ENCODE peak calls at places on chromosomes 1 and 21, in four cellular contexts. One of them, this sample, is unnamed.

GRCh38 chr1:114353233-114353632 is 157.8 kb downstream of the TRIM33 start:
- DNase-seq in HepG2: peak
- DNase-seq in K562: peak
- DNase-seq in GM12878: no peak
- DNase-seq in this sample: no peak

GRCh38 chr1:67939176-67939751 is 106.0 kb upstream of the GNG12 start:
- DNase-seq in HepG2: no peak
- DNase-seq in K562: no peak
- DNase-seq in GM12878: no peak
- DNase-seq in this sample: no peak

GRCh38 chr1:207020016-207020708 is 12.4 kb downstream of the C1orf116 start:
- DNase-seq in HepG2: peak
- DNase-seq in K562: peak
- DNase-seq in GM12878: no peak
- DNase-seq in this sample: no peak

GRCh38 chr1:33407750-33408436 is 23.0 kb downstream of the PHC2 start:
- DNase-seq in HepG2: no peak
- DNase-seq in K562: no peak
- DNase-seq in GM12878: no peak
- DNase-seq in this sample: no peak

GRCh38 chr21:36385909-36386642 is 884 bp downstream of the CHAF1B start:
- DNase-seq in HepG2: no peak
- DNase-seq in K562: no peak
- DNase-seq in GM12878: no peak
- DNase-seq in this sample: no peak

GRCh38 chr1:46806196-46807020 is 7.6 kb downstream of the CYP4B1 start:
- DNase-seq in HepG2: no peak
- DNase-seq in K562: no peak
- DNase-seq in GM12878: no peak
- DNase-seq in this sample: no peak

GRCh38 chr1:77888429-77889239 is at the start of gene NEXN:
- DNase-seq in HepG2: peak
- DNase-seq in K562: peak
- DNase-seq in GM12878: no peak
- DNase-seq in this sample: peak

GRCh38 chr1:117683571-117684285 is 77.9 kb downstream of the TENT5C start:
- DNase-seq in HepG2: no peak
- DNase-seq in K562: no peak
- DNase-seq in GM12878: no peak
- DNase-seq in this sample: no peak

GRCh38 chr1:21311016-21311415 is 20.8 kb upstream of the ECE1 start:
- DNase-seq in HepG2: peak
- DNase-seq in K562: no peak
- DNase-seq in GM12878: no peak
- DNase-seq in this sample: no peak

DNA sequence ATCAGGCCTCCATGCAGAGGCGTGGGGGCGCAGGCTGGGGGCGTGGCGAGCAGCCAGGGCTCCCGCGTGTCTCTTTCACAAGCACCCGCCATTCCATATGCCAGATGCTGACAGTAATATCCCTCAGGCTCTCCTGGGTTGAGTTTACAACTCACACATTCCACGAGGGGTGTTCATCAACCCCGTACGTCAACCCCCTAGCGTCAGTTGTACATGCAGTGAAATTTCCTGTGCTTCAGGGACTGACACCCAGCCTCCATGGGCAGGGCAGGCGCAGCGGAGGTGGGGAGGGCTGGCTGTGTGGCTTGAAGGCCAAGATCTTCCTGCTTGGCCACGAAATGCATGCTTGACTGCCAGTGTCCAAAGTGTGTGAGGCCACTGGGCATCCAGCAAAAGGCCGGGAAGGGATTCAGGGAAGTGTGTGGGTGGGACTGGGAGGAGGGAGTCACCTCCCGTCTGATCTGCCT is 33.6 kb downstream of the CLIC6 start:
- DNase-seq in HepG2: no peak
- DNase-seq in K562: no peak
- DNase-seq in GM12878: no peak
- DNase-seq in this sample: no peak
- TF ChIP-seq BHLHE40 in HepG2: no peak
- TF ChIP-seq BHLHE40 in K562: no peak
- TF ChIP-seq BHLHE40 in GM12878: no peak
- TF ChIP-seq BHLHE40 in this sample: no peak

GRCh38 chr1:248825136-248825535 is 579 bp downstream of the SH3BP5L start:
- DNase-seq in HepG2: no peak
- DNase-seq in K562: no peak
- DNase-seq in GM12878: no peak
- DNase-seq in this sample: no peak

GRCh38 chr1:248823517-248824001 is 2.2 kb downstream of the SH3BP5L start:
- DNase-seq in HepG2: no peak
- DNase-seq in K562: no peak
- DNase-seq in GM12878: no peak
- DNase-seq in this sample: no peak

GRCh38 chr1:248824701-248825100 is 1.0 kb downstream of the SH3BP5L start:
- DNase-seq in HepG2: no peak
- DNase-seq in K562: no peak
- DNase-seq in GM12878: no peak
- DNase-seq in this sample: no peak

GRCh38 chr1:248825573-248825908 is 174 bp downstream of the SH3BP5L start:
- DNase-seq in HepG2: no peak
- DNase-seq in K562: peak
- DNase-seq in GM12878: no peak
- DNase-seq in this sample: no peak

DNA sequence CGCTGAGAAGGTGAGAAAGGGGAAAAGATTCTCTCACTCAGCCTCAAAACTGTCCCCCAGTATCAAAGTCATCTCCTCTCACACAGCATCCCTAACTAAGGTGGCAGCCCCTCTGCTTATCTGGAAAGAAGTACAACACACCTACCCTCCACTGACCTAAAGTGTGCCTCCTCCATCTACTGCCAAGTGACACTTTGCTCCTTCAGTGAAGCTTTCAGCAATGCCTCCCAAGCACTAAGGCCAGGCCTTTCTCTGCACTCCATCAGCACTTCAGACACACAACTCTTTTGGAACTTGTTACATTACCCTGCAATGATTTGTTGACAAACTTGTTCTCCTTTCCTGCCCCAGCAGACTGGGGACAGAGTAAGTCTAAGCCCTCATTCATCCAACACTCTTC is 1.4 kb downstream of the SH3BP5L start:
- DNase-seq in HepG2: no peak
- DNase-seq in K562: no peak
- DNase-seq in GM12878: no peak
- DNase-seq in this sample: no peak
- TF ChIP-seq FOXK2 in HepG2: no peak
- TF ChIP-seq FOXK2 in K562: no peak
- TF ChIP-seq FOXK2 in GM12878: no peak
- TF ChIP-seq FOXK2 in this sample: no peak

GRCh38 chr1:169576241-169576933 is 9.9 kb downstream of the F5 start:
- DNase-seq in HepG2: peak
- DNase-seq in K562: no peak
- DNase-seq in GM12878: no peak
- DNase-seq in this sample: no peak
- TF ChIP-seq BHLHE40 in HepG2: no peak
- TF ChIP-seq BHLHE40 in K562: no peak
- TF ChIP-seq BHLHE40 in GM12878: no peak
- TF ChIP-seq BHLHE40 in this sample: no peak

GRCh38 chr1:156571261-156571958 is 955 bp downstream of the IQGAP3 start:
- DNase-seq in HepG2: no peak
- DNase-seq in K562: no peak
- DNase-seq in GM12878: no peak
- DNase-seq in this sample: peak
- TF ChIP-seq FOXK2 in HepG2: no peak
- TF ChIP-seq FOXK2 in K562: no peak
- TF ChIP-seq FOXK2 in GM12878: no peak
- TF ChIP-seq FOXK2 in this sample: no peak

GRCh38 chr21:38354231-38354630 is 97.4 kb downstream of the KCNJ15 start:
- DNase-seq in HepG2: no peak
- DNase-seq in K562: no peak
- DNase-seq in GM12878: no peak
- DNase-seq in this sample: no peak

GRCh38 chr21:38351176-38351959 is 94.6 kb downstream of the KCNJ15 start:
- DNase-seq in HepG2: no peak
- DNase-seq in K562: no peak
- DNase-seq in GM12878: no peak
- DNase-seq in this sample: no peak

GRCh38 chr21:38352536-38353219 is 95.9 kb downstream of the KCNJ15 start:
- DNase-seq in HepG2: peak
- DNase-seq in K562: peak
- DNase-seq in GM12878: no peak
- DNase-seq in this sample: peak

GRCh38 chr21:38350681-38351080 is 93.9 kb downstream of the KCNJ15 start:
- DNase-seq in HepG2: no peak
- DNase-seq in K562: no peak
- DNase-seq in GM12878: no peak
- DNase-seq in this sample: no peak

GRCh38 chr21:38351961-38352521 is 95.2 kb downstream of the KCNJ15 start:
- DNase-seq in HepG2: no peak
- DNase-seq in K562: no peak
- DNase-seq in GM12878: no peak
- DNase-seq in this sample: no peak
- TF ChIP-seq BHLHE40 in HepG2: no peak
- TF ChIP-seq BHLHE40 in K562: no peak
- TF ChIP-seq BHLHE40 in GM12878: no peak
- TF ChIP-seq BHLHE40 in this sample: no peak

GRCh38 chr1:168628807-168629206 is 52.4 kb downstream of the XCL1 start:
- DNase-seq in HepG2: no peak
- DNase-seq in K562: no peak
- DNase-seq in GM12878: no peak
- DNase-seq in this sample: no peak
- TF ChIP-seq FOXK2 in HepG2: no peak
- TF ChIP-seq FOXK2 in K562: no peak
- TF ChIP-seq FOXK2 in GM12878: no peak
- TF ChIP-seq FOXK2 in this sample: no peak

GRCh38 chr1:54528613-54529012 is 19.4 kb upstream of the ACOT11 start:
- DNase-seq in HepG2: no peak
- DNase-seq in K562: no peak
- DNase-seq in GM12878: no peak
- DNase-seq in this sample: no peak
- TF ChIP-seq BHLHE40 in HepG2: no peak
- TF ChIP-seq BHLHE40 in K562: no peak
- TF ChIP-seq BHLHE40 in GM12878: no peak
- TF ChIP-seq BHLHE40 in this sample: no peak

This sample was measured in HEK293T.